ENCODE peak calls at places on chromosome X, in eight cellular contexts. V, Z, S, K, X, H, M and L are unnamed samples.

GRCh38 chrX:108270280-108270679 is 167.9 kb downstream of the COL4A6 start:
- DNase-seq in V (no peak), Z (no peak), S (no peak), K (no peak), X (no peak), H (no peak), M (no peak), L (peak; percentile 33)

GRCh38 chrX:46686003-46686645 is 72.8 kb downstream of the SLC9A7 start:
- DNase-seq in V (peak; percentile 53), Z (no peak), S (peak; percentile 15), K (peak; percentile 40), X (no peak), H (peak; percentile 55), M (peak; percentile 12), L (no peak)

GRCh38 chrX:105190252-105190853 is 30.1 kb downstream of the TEX13A start:
- DNase-seq in V (peak; percentile 74), Z (peak; percentile 50), S (no peak), K (peak; percentile 50), X (peak; percentile 2), H (peak; percentile 36), M (no peak), L (no peak)

GRCh38 chrX:109537324-109537665 is 651 bp downstream of the NXT2 start:
- DNase-seq in V (peak; percentile 83), Z (no peak), S (peak; percentile 71), K (peak; percentile 71), X (peak; percentile 67), H (peak; percentile 53), M (no peak), L (no peak)

GRCh38 chrX:107712231-107713204 is 63.1 kb downstream of the TSC22D3 start:
- DNase-seq in V (no peak), Z (no peak), S (peak; percentile 64), K (peak; percentile 55), X (peak; percentile 52), H (no peak), M (no peak), L (no peak)

GRCh38 chrX:29044802-29045201 is 457.6 kb downstream of the IL1RAPL1 start:
- DNase-seq in V (peak; percentile 18), Z (no peak), S (peak; percentile 8), K (no peak), X (no peak), H (no peak), M (no peak), L (no peak)

GRCh38 chrX:69218407-69218806 is 53.2 kb upstream of the PJA1 start:
- DNase-seq in V (no peak), Z (no peak), S (no peak), K (no peak), X (no peak), H (no peak), M (no peak), L (no peak)

GRCh38 chrX:13250831-13251612 is 68.8 kb downstream of the ATXN3L start:
- DNase-seq in V (no peak), Z (no peak), S (peak; percentile 97), K (peak; percentile 53), X (peak; percentile 97), H (no peak), M (no peak), L (no peak)

GRCh38 chrX:125289209-125289608 is 30.5 kb upstream of the TEX13C start:
- DNase-seq in V (peak; percentile 83), Z (no peak), S (no peak), K (peak; percentile 18), X (no peak), H (no peak), M (no peak), L (no peak)

GRCh38 chrX:41412261-41413167 is 34.6 kb upstream of the NYX start:
- DNase-seq in V (no peak), Z (no peak), S (no peak), K (peak; percentile 55), X (no peak), H (peak; percentile 4), M (no peak), L (no peak)

GRCh38 chrX:49214996-49215526 is 15.1 kb upstream of the SYP start:
- DNase-seq in V (no peak), Z (no peak), S (no peak), K (no peak), X (no peak), H (no peak), M (no peak), L (no peak)

GRCh38 chrX:134502686-134503085 is 42.7 kb downstream of the HPRT1 start:
- DNase-seq in V (no peak), Z (no peak), S (peak; percentile 21), K (no peak), X (peak; percentile 6), H (no peak), M (no peak), L (no peak)

GRCh38 chrX:119758682-119759332 is 419 bp downstream of the SOWAHD start:
- DNase-seq in V (no peak), Z (peak; percentile 66), S (no peak), K (peak; percentile 54), X (no peak), H (peak; percentile 36), M (no peak), L (no peak)

GRCh38 chrX:118177708-118178107 is 61.1 kb upstream of the KLHL13 start:
- DNase-seq in V (no peak), Z (no peak), S (no peak), K (no peak), X (no peak), H (no peak), M (no peak), L (no peak)

GRCh38 chrX:16783452-16783851 is 2.8 kb upstream of the TXLNG start:
- DNase-seq in V (no peak), Z (no peak), S (no peak), K (no peak), X (no peak), H (no peak), M (no peak), L (no peak)

GRCh38 chrX:114584983-114585842 is 1.3 kb downstream of the HTR2C start:
- DNase-seq in V (no peak), Z (no peak), S (no peak), K (no peak), X (no peak), H (peak; percentile 29), M (no peak), L (no peak)
- TF ChIP-seq EZH2 in V (no peak), Z (peak; percentile 69), S (no peak), K (peak; percentile 95), X (no peak), H (no peak), M (no peak), L (peak; percentile 51)

GRCh38 chrX:132023117-132023895 is at the start of gene STK26:
- DNase-seq in V (peak; percentile 84), Z (peak; percentile 69), S (peak; percentile 53), K (peak; percentile 80), X (peak; percentile 27), H (peak; percentile 77), M (peak; percentile 43), L (no peak)

GRCh38 chrX:132022863-132023116 is 312 bp upstream of the STK26 start:
- DNase-seq in V (no peak), Z (no peak), S (no peak), K (no peak), X (no peak), H (no peak), M (no peak), L (no peak)

GRCh38 chrX:132023896-132024386 is 839 bp downstream of the STK26 start:
- DNase-seq in V (peak; percentile 31), Z (peak; percentile 54), S (no peak), K (no peak), X (no peak), H (peak; percentile 60), M (no peak), L (no peak)

GRCh38 chrX:132022115-132022862 is 813 bp upstream of the STK26 start:
- DNase-seq in V (peak; percentile 44), Z (peak; percentile 57), S (no peak), K (no peak), X (no peak), H (peak; percentile 14), M (no peak), L (no peak)

DNA sequence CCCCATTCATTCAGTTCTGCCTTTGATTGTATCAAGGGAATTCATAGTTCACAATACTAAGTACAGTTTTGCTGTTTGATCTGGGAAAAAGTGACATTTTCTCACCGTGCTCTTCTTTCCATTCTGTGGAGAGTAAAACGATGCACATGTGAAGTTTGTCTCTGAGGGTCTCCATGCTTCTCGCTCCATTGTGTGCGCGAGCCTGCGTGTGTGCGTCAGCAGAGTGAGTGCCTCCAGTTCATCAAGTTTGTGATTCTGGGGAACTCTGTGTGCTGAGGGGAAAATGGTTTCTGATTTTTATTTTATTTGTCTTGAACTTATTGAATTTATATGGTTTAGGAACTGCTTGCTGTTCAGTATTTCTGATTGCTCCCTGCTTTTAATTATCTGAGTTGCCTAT is 2.0 kb downstream of the STK26 start:
- DNase-seq in V (peak; percentile 35), Z (no peak), S (no peak), K (no peak), X (no peak), H (no peak), M (no peak), L (no peak)
- H3K4me3 ChIP-seq in V (peak overlapping the region; percentile 96), Z (peak overlapping the region; percentile 32), S (no peak overlapping the region), K (peak overlapping the region; percentile 28), X (no peak overlapping the region), H (peak overlapping the region; percentile 72), M (no peak overlapping the region), L (peak overlapping the region; percentile 66)

DNA sequence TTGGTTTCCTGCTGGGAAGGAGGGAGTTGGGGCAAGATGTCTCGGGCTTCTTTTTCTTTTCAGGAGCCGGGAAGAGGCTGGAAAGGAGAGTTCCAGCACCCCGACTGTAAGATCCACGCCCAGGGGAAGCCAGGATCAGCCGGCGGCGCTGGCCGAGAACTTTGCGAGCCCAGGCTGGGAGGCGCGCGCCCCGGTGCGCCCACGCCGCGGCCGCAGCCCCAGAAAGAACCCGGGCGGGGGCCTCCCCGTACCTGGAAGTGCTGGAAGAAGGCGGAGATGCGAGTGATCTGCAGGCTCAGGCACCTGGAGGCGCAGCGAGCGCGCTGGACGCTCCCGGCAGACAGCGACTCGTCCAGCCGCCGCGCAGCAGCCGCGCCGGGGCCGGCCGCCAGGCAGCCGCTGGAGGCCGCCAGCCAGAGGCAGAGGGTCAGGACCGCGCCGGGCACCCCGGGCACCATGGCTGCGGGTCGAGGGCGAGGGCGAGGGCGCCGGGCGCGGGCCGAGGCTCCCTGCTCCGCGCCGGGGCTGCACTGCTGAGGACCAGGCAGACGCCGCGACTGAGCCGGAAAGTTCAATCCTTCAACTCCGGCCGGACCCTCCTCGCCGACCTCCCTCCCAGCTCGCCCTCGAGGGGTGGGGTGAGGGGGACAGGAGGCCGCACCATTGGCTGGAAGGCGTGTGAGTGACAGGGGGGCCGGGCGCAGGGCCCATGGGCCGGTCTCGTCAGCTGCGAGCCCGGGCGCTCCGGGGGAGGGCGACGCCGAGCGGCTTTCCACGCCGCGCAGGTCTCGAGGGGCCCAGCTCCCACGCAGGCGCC is at the start of gene ANOS1:
- DNase-seq in V (peak; percentile 56), Z (peak; percentile 71), S (peak; percentile 67), K (peak; percentile 62), X (peak; percentile 47), H (peak; percentile 76), M (no peak), L (no peak)
- TF ChIP-seq EZH2 in V (no peak), Z (no peak), S (peak; percentile 14), K (no peak), X (no peak), H (no peak), M (no peak), L (no peak)

DNA sequence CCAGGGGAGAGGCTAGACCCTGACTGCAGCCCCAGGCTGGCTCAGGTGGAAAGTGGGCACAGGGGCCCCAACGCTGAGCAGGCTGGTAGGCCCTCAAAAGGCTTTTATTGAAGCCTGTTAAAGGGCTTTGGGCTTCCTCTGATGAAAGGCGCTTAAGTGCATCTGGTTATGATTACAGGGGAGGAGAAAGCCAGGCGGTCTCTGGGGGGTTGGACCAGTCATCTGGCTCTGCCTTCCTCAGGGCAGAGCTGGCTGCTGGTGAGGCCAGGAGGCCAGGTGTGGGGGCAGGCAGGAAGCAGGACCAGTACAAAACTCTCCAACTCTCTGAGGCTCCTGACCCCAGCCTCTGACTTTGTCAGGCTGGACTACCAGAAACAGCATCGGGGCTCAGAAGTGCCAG is 68.8 kb upstream of the BCOR start:
- DNase-seq in V (no peak), Z (no peak), S (no peak), K (peak; percentile 50), X (no peak), H (peak; percentile 29), M (no peak), L (no peak)
- H3K4me3 ChIP-seq in V (no peak overlapping the region), Z (no peak overlapping the region), S (no peak overlapping the region), K (no peak overlapping the region), X (no peak overlapping the region), H (peak overlapping the region; percentile 56), M (peak overlapping the region; percentile 38), L (no peak overlapping the region)